ENCODE peak calls at places on chromosomes 12 and 14, in ten cellular contexts. V is RPMI7951; K is T-helper 17 cell; H is CD8-positive, alpha-beta T cell; I is smooth muscle cell of the brain vasculature; L is transverse colon; Z is HFFc6; U is AML-193; C is T-helper 1 cell; A is iPS-NIHi11. N is an unnamed sample.

GRCh38 chr14:64828096-64828495 is 51.6 kb downstream of the SPTB start:
- DNase-seq in V (no peak), K (no peak), H (no peak), I (no peak), L (no peak), Z (no peak), U (no peak), C (no peak), A (no peak), N (no peak)

GRCh38 chr12:102816816-102817434 is 100.1 kb downstream of the PAH start:
- DNase-seq in V (peak; percentile 18), K (no peak), H (no peak), I (no peak), L (no peak), Z (peak; percentile 36), U (peak; percentile 14), C (no peak), A (peak; percentile 42), N (no peak)

GRCh38 chr14:48937796-48938195 is 648.4 kb downstream of the RPS29 start:
- DNase-seq in V (peak; percentile 73), K (no peak), H (no peak), I (no peak), L (no peak), Z (no peak), U (no peak), C (no peak), A (no peak), N (no peak)

GRCh38 chr12:97194551-97194950 is 268.1 kb upstream of the RMST start:
- DNase-seq in V (no peak), K (no peak), H (no peak), I (no peak), L (no peak), Z (no peak), U (no peak), C (no peak), A (no peak), N (no peak)

GRCh38 chr12:121614872-121615467 is 11.4 kb upstream of the ORAI1 start:
- DNase-seq in V (no peak), K (no peak), H (no peak), I (no peak), L (no peak), Z (no peak), U (no peak), C (no peak), A (no peak), N (no peak)

GRCh38 chr12:132506730-132507538 is 17.0 kb downstream of the FBRSL1 start:
- DNase-seq in V (peak; percentile 78), K (peak; percentile 37), H (peak; percentile 34), I (peak; percentile 53), L (peak; percentile 31), Z (peak; percentile 60), U (no peak), C (peak; percentile 65), A (peak; percentile 58), N (peak; percentile 53)

GRCh38 chr12:52119398-52120254 is 40.1 kb downstream of the SMIM41 start:
- DNase-seq in V (no peak), K (peak; percentile 24), H (no peak), I (no peak), L (peak; percentile 47), Z (no peak), U (peak; percentile 31), C (peak; percentile 34), A (peak; percentile 90), N (peak; percentile 46)

GRCh38 chr14:98136019-98136418 is 1136.0 kb downstream of the BCL11B start:
- DNase-seq in V (no peak), K (no peak), H (peak; percentile 37), I (no peak), L (no peak), Z (no peak), U (no peak), C (peak; percentile 61), A (no peak), N (no peak)

GRCh38 chr14:78227466-78228077 is 57.4 kb downstream of the NRXN3 start:
- DNase-seq in V (no peak), K (no peak), H (no peak), I (no peak), L (no peak), Z (no peak), U (no peak), C (no peak), A (no peak), N (no peak)

GRCh38 chr12:132422057-132423043 is 67.6 kb upstream of the FBRSL1 start:
- DNase-seq in V (no peak), K (no peak), H (no peak), I (no peak), L (no peak), Z (no peak), U (no peak), C (no peak), A (no peak), N (no peak)

GRCh38 chr14:83874662-83875061 is 1655.3 kb upstream of the FLRT2 start:
- DNase-seq in V (peak; percentile 10), K (no peak), H (no peak), I (no peak), L (no peak), Z (no peak), U (no peak), C (no peak), A (no peak), N (no peak)

GRCh38 chr12:45615268-45615667 is 114.2 kb upstream of the ARID2 start:
- DNase-seq in V (peak; percentile 69), K (no peak), H (no peak), I (peak; percentile 80), L (no peak), Z (peak; percentile 59), U (no peak), C (no peak), A (no peak), N (no peak)

GRCh38 chr12:97748298-97748697 is 285.7 kb downstream of the RMST start:
- DNase-seq in V (no peak), K (no peak), H (no peak), I (no peak), L (no peak), Z (no peak), U (no peak), C (no peak), A (no peak), N (no peak)

GRCh38 chr14:59503256-59503655 is 18.9 kb downstream of the JKAMP start:
- DNase-seq in V (no peak), K (no peak), H (no peak), I (no peak), L (no peak), Z (no peak), U (no peak), C (no peak), A (no peak), N (no peak)

GRCh38 chr14:22530101-22530500 is 58.9 kb downstream of the DAD1 start:
- DNase-seq in V (no peak), K (no peak), H (no peak), I (no peak), L (no peak), Z (no peak), U (no peak), C (no peak), A (no peak), N (no peak)

GRCh38 chr14:100522616-100523021 is 64.6 kb downstream of the BEGAIN start:
- DNase-seq in V (no peak), K (no peak), H (no peak), I (no peak), L (no peak), Z (no peak), U (no peak), C (no peak), A (peak; percentile 27), N (no peak)

GRCh38 chr12:13163868-13164267 is 32.7 kb upstream of the EMP1 start:
- DNase-seq in V (peak; percentile 54), K (no peak), H (no peak), I (no peak), L (no peak), Z (no peak), U (no peak), C (no peak), A (no peak), N (no peak)

GRCh38 chr14:52351561-52352491 is 37.7 kb downstream of the PTGER2 start:
- DNase-seq in V (peak; percentile 72), K (no peak), H (no peak), I (no peak), L (no peak), Z (peak; percentile 73), U (no peak), C (peak; percentile 95), A (no peak), N (no peak)

GRCh38 chr14:53954551-53955233 is 1.9 kb downstream of the BMP4 start:
- DNase-seq in V (peak; percentile 71), K (no peak), H (no peak), I (no peak), L (no peak), Z (no peak), U (no peak), C (no peak), A (no peak), N (peak; percentile 50)

GRCh38 chr12:92063641-92064040 is 82.0 kb downstream of the BTG1 start:
- DNase-seq in V (no peak), K (no peak), H (no peak), I (no peak), L (no peak), Z (peak; percentile 24), U (no peak), C (no peak), A (no peak), N (no peak)

GRCh38 chr12:42588308-42588836 is 1.2 kb downstream of the PRICKLE1 start:
- DNase-seq in V (no peak), K (no peak), H (no peak), I (no peak), L (no peak), Z (no peak), U (no peak), C (no peak), A (no peak), N (no peak)

N was measured in Peyer's patch.